ENCODE peak calls at places on chromosomes 13 and 19, in four cellular contexts. One of them, this sample, is unnamed.

GRCh38 chr13:38395505-38395803 is 45.8 kb downstream of the UFM1 start:
- DNase-seq in effector CD4-positive, alpha-beta T cell: no peak
- DNase-seq in kidney tubule cell: peak
- DNase-seq in fibroblast of the conjunctiva: no peak
- DNase-seq in this sample: peak

GRCh38 chr19:12346896-12347295 is 13.5 kb upstream of the ZNF563 start:
- DNase-seq in kidney tubule cell: no peak
- DNase-seq in fibroblast of the conjunctiva: no peak
- DNase-seq in effector CD4-positive, alpha-beta T cell: no peak
- DNase-seq in this sample: no peak

GRCh38 chr13:33642374-33643065 is 175.4 kb upstream of the RFC3 start:
- DNase-seq in effector CD4-positive, alpha-beta T cell: no peak
- DNase-seq in kidney tubule cell: peak
- DNase-seq in fibroblast of the conjunctiva: peak
- DNase-seq in this sample: peak

GRCh38 chr13:51697181-51697580 is 106.8 kb downstream of the DHRS12 start:
- DNase-seq in effector CD4-positive, alpha-beta T cell: no peak
- DNase-seq in kidney tubule cell: no peak
- DNase-seq in fibroblast of the conjunctiva: no peak
- DNase-seq in this sample: no peak

GRCh38 chr19:13076320-13076719 is 26.3 kb downstream of the LYL1 start:
- DNase-seq in effector CD4-positive, alpha-beta T cell: no peak
- DNase-seq in kidney tubule cell: no peak
- DNase-seq in fibroblast of the conjunctiva: no peak
- DNase-seq in this sample: no peak

GRCh38 chr19:35779033-35779432 is 3.7 kb downstream of the ARHGAP33 start:
- DNase-seq in effector CD4-positive, alpha-beta T cell: no peak
- DNase-seq in fibroblast of the conjunctiva: no peak
- DNase-seq in kidney tubule cell: no peak
- DNase-seq in this sample: no peak

GRCh38 chr19:29947871-29948270 is 5.8 kb downstream of the URI1 start:
- DNase-seq in kidney tubule cell: no peak
- DNase-seq in fibroblast of the conjunctiva: no peak
- DNase-seq in effector CD4-positive, alpha-beta T cell: no peak
- DNase-seq in this sample: no peak

GRCh38 chr19:56566904-56567273 is 379 bp upstream of the ZNF470 start:
- DNase-seq in fibroblast of the conjunctiva: no peak
- DNase-seq in effector CD4-positive, alpha-beta T cell: no peak
- DNase-seq in kidney tubule cell: no peak
- DNase-seq in this sample: peak

GRCh38 chr13:67230774-67231480 is 791 bp upstream of the PCDH9 start:
- DNase-seq in fibroblast of the conjunctiva: peak
- DNase-seq in effector CD4-positive, alpha-beta T cell: no peak
- DNase-seq in kidney tubule cell: peak
- DNase-seq in this sample: peak

GRCh38 chr13:97586941-97587340 is 153.0 kb downstream of the RAP2A start:
- DNase-seq in kidney tubule cell: no peak
- DNase-seq in fibroblast of the conjunctiva: no peak
- DNase-seq in effector CD4-positive, alpha-beta T cell: no peak
- DNase-seq in this sample: no peak

GRCh38 chr13:33218020-33218419 is 67.5 kb downstream of the STARD13 start:
- DNase-seq in fibroblast of the conjunctiva: no peak
- DNase-seq in effector CD4-positive, alpha-beta T cell: no peak
- DNase-seq in kidney tubule cell: peak
- DNase-seq in this sample: peak

GRCh38 chr13:83077499-83077898 is 804.8 kb downstream of the SLITRK1 start:
- DNase-seq in kidney tubule cell: no peak
- DNase-seq in effector CD4-positive, alpha-beta T cell: no peak
- DNase-seq in fibroblast of the conjunctiva: no peak
- DNase-seq in this sample: no peak

GRCh38 chr19:9309974-9310446 is 372 bp upstream of the ZNF699 start:
- DNase-seq in kidney tubule cell: peak
- DNase-seq in effector CD4-positive, alpha-beta T cell: no peak
- DNase-seq in fibroblast of the conjunctiva: peak
- DNase-seq in this sample: no peak

GRCh38 chr19:18990128-18990708 is 43.1 kb downstream of the SUGP2 start:
- DNase-seq in kidney tubule cell: no peak
- DNase-seq in fibroblast of the conjunctiva: no peak
- DNase-seq in effector CD4-positive, alpha-beta T cell: no peak
- DNase-seq in this sample: no peak

GRCh38 chr13:60716296-60716695 is 319.3 kb downstream of the TDRD3 start:
- DNase-seq in kidney tubule cell: no peak
- DNase-seq in effector CD4-positive, alpha-beta T cell: no peak
- DNase-seq in fibroblast of the conjunctiva: no peak
- DNase-seq in this sample: no peak

GRCh38 chr19:36266375-36266961 is 51.6 kb downstream of the ZNF146 start:
- DNase-seq in effector CD4-positive, alpha-beta T cell: no peak
- DNase-seq in fibroblast of the conjunctiva: no peak
- DNase-seq in kidney tubule cell: peak
- DNase-seq in this sample: no peak

GRCh38 chr13:102968572-102969228 is 97.5 kb downstream of the SLC10A2 start:
- DNase-seq in kidney tubule cell: no peak
- DNase-seq in fibroblast of the conjunctiva: no peak
- DNase-seq in effector CD4-positive, alpha-beta T cell: no peak
- DNase-seq in this sample: no peak

GRCh38 chr13:97434417-97435296 is 688 bp downstream of the RAP2A start:
- DNase-seq in kidney tubule cell: peak
- DNase-seq in fibroblast of the conjunctiva: no peak
- DNase-seq in effector CD4-positive, alpha-beta T cell: peak
- DNase-seq in this sample: peak

GRCh38 chr13:27022571-27023311 is 148.9 kb downstream of the USP12 start:
- DNase-seq in kidney tubule cell: peak
- DNase-seq in fibroblast of the conjunctiva: peak
- DNase-seq in effector CD4-positive, alpha-beta T cell: no peak
- DNase-seq in this sample: peak

GRCh38 chr13:45280751-45281634 is 60.0 kb downstream of the TPT1 start:
- DNase-seq in kidney tubule cell: peak
- DNase-seq in effector CD4-positive, alpha-beta T cell: no peak
- DNase-seq in fibroblast of the conjunctiva: peak
- DNase-seq in this sample: peak

GRCh38 chr19:41321600-41322270 is 11.8 kb downstream of the CCDC97 start:
- DNase-seq in kidney tubule cell: peak
- DNase-seq in effector CD4-positive, alpha-beta T cell: no peak
- DNase-seq in fibroblast of the conjunctiva: no peak
- DNase-seq in this sample: peak